ENCODE peak calls at places on chromosomes 11 and 22, in ten cellular contexts. One of them, this sample, is unnamed.

GRCh38 chr11:2459016-2459725 is 14.4 kb downstream of the KCNQ1 start:
- DNase-seq in stomach: no peak
- DNase-seq in fibroblast of mammary gland: no peak
- DNase-seq in fibroblast of villous mesenchyme: no peak
- DNase-seq in MCF 10A: no peak
- DNase-seq in GM20000: no peak
- DNase-seq in A549: no peak
- DNase-seq in ovary: no peak
- DNase-seq in fibroblast of pulmonary artery: no peak
- DNase-seq in WTC11: no peak
- DNase-seq in this sample: no peak

GRCh38 chr11:33685061-33685460 is 15.6 kb downstream of the C11orf91 start:
- DNase-seq in stomach: no peak
- DNase-seq in fibroblast of mammary gland: peak; percentile 79
- DNase-seq in fibroblast of villous mesenchyme: no peak
- DNase-seq in MCF 10A: no peak
- DNase-seq in GM20000: no peak
- DNase-seq in A549: no peak
- DNase-seq in ovary: no peak
- DNase-seq in fibroblast of pulmonary artery: no peak
- DNase-seq in WTC11: no peak
- DNase-seq in this sample: no peak

GRCh38 chr11:17822021-17822781 is 87.6 kb downstream of the KCNC1 start:
- DNase-seq in stomach: no peak
- DNase-seq in fibroblast of mammary gland: peak; percentile 68
- DNase-seq in fibroblast of villous mesenchyme: peak; percentile 77
- DNase-seq in MCF 10A: peak; percentile 74
- DNase-seq in GM20000: no peak
- DNase-seq in A549: no peak
- DNase-seq in ovary: no peak
- DNase-seq in fibroblast of pulmonary artery: peak; percentile 90
- DNase-seq in WTC11: no peak
- DNase-seq in this sample: no peak

GRCh38 chr11:27696961-27697360 is 3.3 kb downstream of the BDNF start:
- DNase-seq in stomach: no peak
- DNase-seq in fibroblast of mammary gland: no peak
- DNase-seq in fibroblast of villous mesenchyme: no peak
- DNase-seq in MCF 10A: no peak
- DNase-seq in GM20000: no peak
- DNase-seq in A549: no peak
- DNase-seq in ovary: no peak
- DNase-seq in fibroblast of pulmonary artery: no peak
- DNase-seq in WTC11: no peak
- DNase-seq in this sample: no peak

GRCh38 chr11:12546660-12547059 is 127.6 kb upstream of the TEAD1 start:
- DNase-seq in stomach: no peak
- DNase-seq in fibroblast of mammary gland: no peak
- DNase-seq in fibroblast of villous mesenchyme: no peak
- DNase-seq in MCF 10A: no peak
- DNase-seq in GM20000: no peak
- DNase-seq in A549: no peak
- DNase-seq in ovary: no peak
- DNase-seq in fibroblast of pulmonary artery: no peak
- DNase-seq in WTC11: no peak
- DNase-seq in this sample: no peak

GRCh38 chr22:44221710-44222475 is 41.2 kb downstream of the PARVG start:
- DNase-seq in stomach: no peak
- DNase-seq in fibroblast of mammary gland: no peak
- DNase-seq in fibroblast of villous mesenchyme: no peak
- DNase-seq in MCF 10A: no peak
- DNase-seq in GM20000: no peak
- DNase-seq in A549: no peak
- DNase-seq in ovary: no peak
- DNase-seq in fibroblast of pulmonary artery: no peak
- DNase-seq in WTC11: no peak
- DNase-seq in this sample: no peak

GRCh38 chr11:28393348-28393747 is 285.2 kb downstream of the METTL15 start:
- DNase-seq in stomach: no peak
- DNase-seq in fibroblast of mammary gland: no peak
- DNase-seq in fibroblast of villous mesenchyme: no peak
- DNase-seq in MCF 10A: no peak
- DNase-seq in GM20000: no peak
- DNase-seq in A549: no peak
- DNase-seq in ovary: no peak
- DNase-seq in fibroblast of pulmonary artery: no peak
- DNase-seq in WTC11: no peak
- DNase-seq in this sample: no peak

GRCh38 chr22:29078036-29078868 is 5.4 kb downstream of the KREMEN1 start:
- DNase-seq in stomach: no peak
- DNase-seq in fibroblast of mammary gland: no peak
- DNase-seq in fibroblast of villous mesenchyme: no peak
- DNase-seq in MCF 10A: no peak
- DNase-seq in GM20000: no peak
- DNase-seq in A549: no peak
- DNase-seq in ovary: no peak
- DNase-seq in fibroblast of pulmonary artery: no peak
- DNase-seq in WTC11: no peak
- DNase-seq in this sample: no peak

GRCh38 chr11:122523841-122524531 is 131.5 kb upstream of the UBASH3B start:
- DNase-seq in stomach: no peak
- DNase-seq in fibroblast of mammary gland: no peak
- DNase-seq in fibroblast of villous mesenchyme: no peak
- DNase-seq in MCF 10A: peak; percentile 28
- DNase-seq in GM20000: no peak
- DNase-seq in A549: no peak
- DNase-seq in ovary: no peak
- DNase-seq in fibroblast of pulmonary artery: no peak
- DNase-seq in WTC11: no peak
- DNase-seq in this sample: no peak

GRCh38 chr11:111324277-111324720 is 26.0 kb downstream of the POU2AF3 start:
- DNase-seq in stomach: no peak
- DNase-seq in fibroblast of mammary gland: peak; percentile 56
- DNase-seq in fibroblast of villous mesenchyme: peak; percentile 65
- DNase-seq in MCF 10A: peak; percentile 20
- DNase-seq in GM20000: no peak
- DNase-seq in A549: no peak
- DNase-seq in ovary: no peak
- DNase-seq in fibroblast of pulmonary artery: peak; percentile 8
- DNase-seq in WTC11: no peak
- DNase-seq in this sample: no peak

GRCh38 chr11:74000770-74001169 is 8.1 kb downstream of the UCP3 start:
- DNase-seq in stomach: no peak
- DNase-seq in fibroblast of mammary gland: no peak
- DNase-seq in fibroblast of villous mesenchyme: no peak
- DNase-seq in MCF 10A: no peak
- DNase-seq in GM20000: no peak
- DNase-seq in A549: no peak
- DNase-seq in ovary: no peak
- DNase-seq in fibroblast of pulmonary artery: no peak
- DNase-seq in WTC11: no peak
- DNase-seq in this sample: no peak

GRCh38 chr11:67463680-67464410 is 5.2 kb downstream of the TMEM134 start:
- DNase-seq in stomach: peak; percentile 54
- DNase-seq in fibroblast of mammary gland: no peak
- DNase-seq in fibroblast of villous mesenchyme: peak; percentile 35
- DNase-seq in MCF 10A: peak; percentile 91
- DNase-seq in GM20000: no peak
- DNase-seq in A549: peak; percentile 90
- DNase-seq in ovary: peak; percentile 58
- DNase-seq in fibroblast of pulmonary artery: no peak
- DNase-seq in WTC11: no peak
- DNase-seq in this sample: no peak

GRCh38 chr11:47986219-47986618 is 5.9 kb downstream of the PTPRJ start:
- DNase-seq in stomach: no peak
- DNase-seq in fibroblast of mammary gland: no peak
- DNase-seq in fibroblast of villous mesenchyme: no peak
- DNase-seq in MCF 10A: no peak
- DNase-seq in GM20000: no peak
- DNase-seq in A549: no peak
- DNase-seq in ovary: no peak
- DNase-seq in fibroblast of pulmonary artery: no peak
- DNase-seq in WTC11: no peak
- DNase-seq in this sample: no peak

GRCh38 chr11:96328395-96329010 is 14.5 kb downstream of the MAML2 start:
- DNase-seq in stomach: no peak
- DNase-seq in fibroblast of mammary gland: no peak
- DNase-seq in fibroblast of villous mesenchyme: peak; percentile 56
- DNase-seq in MCF 10A: no peak
- DNase-seq in GM20000: no peak
- DNase-seq in A549: no peak
- DNase-seq in ovary: no peak
- DNase-seq in fibroblast of pulmonary artery: no peak
- DNase-seq in WTC11: no peak
- DNase-seq in this sample: no peak

GRCh38 chr11:92527467-92527866 is 302.8 kb downstream of the FAT3 start:
- DNase-seq in stomach: no peak
- DNase-seq in fibroblast of mammary gland: no peak
- DNase-seq in fibroblast of villous mesenchyme: peak; percentile 2
- DNase-seq in MCF 10A: peak; percentile 3
- DNase-seq in GM20000: no peak
- DNase-seq in A549: no peak
- DNase-seq in ovary: no peak
- DNase-seq in fibroblast of pulmonary artery: peak; percentile 0
- DNase-seq in WTC11: no peak
- DNase-seq in this sample: no peak
- TF ChIP-seq CTCF in stomach: no peak
- TF ChIP-seq CTCF in fibroblast of mammary gland: no peak
- TF ChIP-seq CTCF in fibroblast of villous mesenchyme: no peak
- TF ChIP-seq CTCF in MCF 10A: no peak
- TF ChIP-seq CTCF in GM20000: no peak
- TF ChIP-seq CTCF in A549: no peak
- TF ChIP-seq CTCF in ovary: no peak
- TF ChIP-seq CTCF in fibroblast of pulmonary artery: no peak
- TF ChIP-seq CTCF in WTC11: no peak
- TF ChIP-seq CTCF in this sample: no peak

DNA sequence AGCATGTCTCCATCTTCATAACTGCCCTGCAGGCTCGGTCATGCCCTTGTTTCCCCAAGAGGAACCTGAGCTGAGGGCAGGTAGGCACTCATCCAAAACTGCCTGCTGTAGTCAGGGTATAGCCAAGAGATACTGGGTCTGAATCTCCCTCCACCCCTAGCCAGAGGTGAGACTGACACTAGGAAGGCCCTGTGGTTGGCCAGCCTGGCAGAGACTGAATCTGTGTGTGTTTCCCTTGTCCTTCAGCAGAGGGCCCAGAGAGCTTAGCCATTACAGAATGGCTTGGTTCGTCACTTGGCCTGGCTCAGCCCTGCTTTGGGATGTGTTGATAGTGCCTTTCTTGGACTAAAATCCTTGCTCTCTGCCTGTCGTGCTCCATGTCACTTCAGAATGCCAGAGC is 79.3 kb upstream of the SUSD2 start:
- DNase-seq in stomach: no peak
- DNase-seq in fibroblast of mammary gland: no peak
- DNase-seq in fibroblast of villous mesenchyme: no peak
- DNase-seq in MCF 10A: no peak
- DNase-seq in GM20000: no peak
- DNase-seq in A549: no peak
- DNase-seq in ovary: no peak
- DNase-seq in fibroblast of pulmonary artery: no peak
- DNase-seq in WTC11: no peak
- DNase-seq in this sample: no peak
- TF ChIP-seq CTCF in stomach: no peak
- TF ChIP-seq CTCF in fibroblast of mammary gland: no peak
- TF ChIP-seq CTCF in fibroblast of villous mesenchyme: no peak
- TF ChIP-seq CTCF in MCF 10A: no peak
- TF ChIP-seq CTCF in GM20000: no peak
- TF ChIP-seq CTCF in A549: no peak
- TF ChIP-seq CTCF in ovary: no peak
- TF ChIP-seq CTCF in fibroblast of pulmonary artery: no peak
- TF ChIP-seq CTCF in WTC11: no peak
- TF ChIP-seq CTCF in this sample: no peak

DNA sequence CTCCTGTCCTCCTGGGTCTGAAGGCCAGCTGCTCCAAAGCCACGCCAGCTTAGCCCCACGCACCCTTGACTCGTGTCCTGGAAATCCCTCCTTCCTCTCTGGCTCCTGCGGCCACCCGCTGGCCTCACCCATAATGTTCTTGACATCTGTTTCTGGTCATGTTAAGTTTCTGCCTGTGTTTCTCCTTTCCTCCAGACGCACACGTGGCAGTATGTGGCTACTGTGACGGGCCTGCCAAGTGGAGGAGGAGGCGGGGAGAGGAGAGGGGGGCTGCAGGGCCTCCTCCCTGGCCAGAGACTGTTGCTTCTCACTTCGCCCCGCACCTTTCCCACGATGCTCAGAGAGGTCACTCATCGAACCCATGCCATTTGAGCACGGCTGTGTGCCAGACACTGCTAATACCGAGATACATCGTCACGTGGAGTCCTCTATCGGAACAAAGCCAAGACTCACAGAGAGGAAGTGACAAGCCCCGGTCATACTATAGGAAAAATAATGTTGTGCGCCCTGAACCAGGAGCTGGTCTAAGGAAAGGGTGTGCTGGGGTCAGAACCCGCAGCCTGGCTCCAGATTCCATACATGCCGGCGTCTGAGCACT is 11.5 kb downstream of the C1QTNF6 start:
- DNase-seq in stomach: peak; percentile 62
- DNase-seq in fibroblast of mammary gland: peak; percentile 90
- DNase-seq in fibroblast of villous mesenchyme: peak; percentile 95
- DNase-seq in MCF 10A: peak; percentile 71
- DNase-seq in GM20000: no peak
- DNase-seq in A549: no peak
- DNase-seq in ovary: peak; percentile 70
- DNase-seq in fibroblast of pulmonary artery: peak; percentile 81
- DNase-seq in WTC11: no peak
- DNase-seq in this sample: peak; percentile 12
- TF ChIP-seq CTCF in stomach: no peak
- TF ChIP-seq CTCF in fibroblast of mammary gland: no peak
- TF ChIP-seq CTCF in fibroblast of villous mesenchyme: no peak
- TF ChIP-seq CTCF in MCF 10A: no peak
- TF ChIP-seq CTCF in GM20000: no peak
- TF ChIP-seq CTCF in A549: no peak
- TF ChIP-seq CTCF in ovary: no peak
- TF ChIP-seq CTCF in fibroblast of pulmonary artery: no peak
- TF ChIP-seq CTCF in WTC11: no peak
- TF ChIP-seq CTCF in this sample: no peak

DNA sequence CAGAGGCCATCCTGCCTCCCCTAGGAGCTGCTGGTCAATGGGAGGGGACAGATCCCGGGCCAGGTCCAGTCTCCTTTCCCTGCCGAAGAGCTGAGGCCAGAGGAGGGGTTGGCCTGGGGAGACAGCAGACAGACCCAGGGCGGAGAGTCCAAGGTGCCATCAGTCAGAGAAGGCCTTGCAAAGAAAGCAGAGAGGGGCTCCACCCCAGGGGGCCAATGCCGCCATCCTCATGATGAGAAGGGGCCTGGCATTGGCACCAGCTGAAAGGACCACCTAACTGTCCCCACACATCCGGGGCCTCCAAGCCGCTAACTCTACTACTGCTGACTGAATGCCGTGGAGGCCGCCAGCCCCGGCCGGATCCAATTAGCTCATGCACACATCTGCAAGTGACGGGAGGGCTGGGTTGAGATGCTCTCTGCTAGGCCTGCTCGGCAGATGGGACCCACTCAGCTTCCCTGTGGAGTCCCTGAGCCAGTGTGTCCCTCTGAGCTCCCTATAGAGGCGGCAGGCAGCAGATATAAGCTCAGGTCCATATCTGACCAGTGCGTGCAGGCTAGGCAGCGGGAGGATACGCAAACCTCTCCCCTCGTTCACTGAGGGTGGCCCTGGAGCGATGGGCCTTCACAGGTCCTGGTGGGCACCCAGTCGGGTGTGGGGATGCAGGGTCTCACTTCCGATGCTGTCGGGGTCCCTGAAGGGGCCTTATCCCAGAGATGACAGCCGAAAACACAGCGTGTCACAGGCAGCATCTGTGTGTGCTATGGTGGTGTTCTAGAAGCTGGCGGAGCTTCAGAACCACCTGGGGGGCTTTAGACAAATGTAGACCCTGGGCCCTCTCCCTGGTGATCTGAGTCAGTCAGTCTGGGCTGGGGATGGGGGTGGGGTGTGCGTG is 183.9 kb downstream of the CTTN start:
- DNase-seq in stomach: no peak
- DNase-seq in fibroblast of mammary gland: no peak
- DNase-seq in fibroblast of villous mesenchyme: no peak
- DNase-seq in MCF 10A: no peak
- DNase-seq in GM20000: no peak
- DNase-seq in A549: no peak
- DNase-seq in ovary: no peak
- DNase-seq in fibroblast of pulmonary artery: no peak
- DNase-seq in WTC11: no peak
- DNase-seq in this sample: peak; percentile 62
- TF ChIP-seq CTCF in stomach: no peak
- TF ChIP-seq CTCF in fibroblast of mammary gland: no peak
- TF ChIP-seq CTCF in fibroblast of villous mesenchyme: no peak
- TF ChIP-seq CTCF in MCF 10A: no peak
- TF ChIP-seq CTCF in GM20000: no peak
- TF ChIP-seq CTCF in A549: no peak
- TF ChIP-seq CTCF in ovary: no peak
- TF ChIP-seq CTCF in fibroblast of pulmonary artery: no peak
- TF ChIP-seq CTCF in WTC11: no peak
- TF ChIP-seq CTCF in this sample: no peak

This sample was measured in glutamatergic neuron.